ENCODE peak calls at places on chromosome 2, in eight cellular contexts. O is tibial nerve; J is HCT116; B is CD8-positive, alpha-beta memory T cell; Z is ascending aorta; I is A549; T is left ventricle myocardium inferior; R is GM23248. Q is an unnamed sample.
A peak's percentile ranks its signal among the peaks of the same experiment; 100 is the strongest.

GRCh38 chr2:105454801-105455485 is 56.1 kb upstream of the FHL2 start:
- DNase-seq in I (peak; percentile 50), R (peak; percentile 90), O (peak; percentile 26), Z (no peak), J (peak; percentile 69), T (no peak), B (no peak), Q (no peak)

GRCh38 chr2:239706407-239706806 is 305.6 kb upstream of the HDAC4 start:
- DNase-seq in J (no peak), B (no peak), Z (peak; percentile 60), R (no peak), I (no peak), T (no peak), O (no peak), Q (no peak)

GRCh38 chr2:110818767-110819481 is 86.6 kb downstream of the ACOXL start:
- DNase-seq in Z (no peak), T (no peak), I (no peak), O (no peak), R (no peak), B (no peak), J (no peak), Q (no peak)

GRCh38 chr2:184875212-184875611 is 276.9 kb downstream of the ZNF804A start:
- DNase-seq in R (no peak), T (no peak), J (no peak), O (no peak), B (no peak), I (no peak), Z (no peak), Q (no peak)

GRCh38 chr2:174336403-174337336 is 1.9 kb downstream of the SP9 start:
- DNase-seq in J (peak; percentile 48), B (peak; percentile 47), I (no peak), O (no peak), R (no peak), Z (no peak), T (no peak), Q (peak; percentile 51)

GRCh38 chr2:69667805-69668382 is 24.4 kb upstream of the AAK1 start:
- DNase-seq in I (no peak), B (no peak), O (no peak), R (peak; percentile 14), J (no peak), T (no peak), Z (no peak), Q (no peak)

GRCh38 chr2:27308359-27308875 is at the start of gene UCN:
- DNase-seq in O (no peak), J (no peak), B (no peak), R (peak; percentile 72), Z (peak; percentile 66), I (no peak), T (no peak), Q (peak; percentile 28)

GRCh38 chr2:70947556-70948184 is 12.0 kb downstream of the ATP6V1B1 start:
- DNase-seq in J (peak; percentile 23), T (no peak), I (no peak), B (no peak), Z (peak; percentile 54), O (no peak), R (peak; percentile 73), Q (no peak)

GRCh38 chr2:120036145-120036544 is 23.3 kb downstream of the EPB41L5 start:
- DNase-seq in J (no peak), T (no peak), R (no peak), O (no peak), B (no peak), Z (no peak), I (no peak), Q (peak; percentile 69)

GRCh38 chr2:96523659-96524481 is 12.7 kb upstream of the ARID5A start:
- DNase-seq in J (no peak), O (no peak), Z (no peak), I (no peak), R (peak; percentile 83), T (no peak), B (no peak), Q (no peak)

GRCh38 chr2:120821446-120822160 is 85.9 kb downstream of the GLI2 start:
- DNase-seq in R (no peak), B (no peak), Z (no peak), O (no peak), T (no peak), I (no peak), J (no peak), Q (no peak)

GRCh38 chr2:10951558-10952414 is 40.1 kb downstream of the KCNF1 start:
- DNase-seq in Z (no peak), J (no peak), R (no peak), O (no peak), I (no peak), T (no peak), B (no peak), Q (no peak)

GRCh38 chr2:171434671-171434980 is 600 bp downstream of the DCAF17 start:
- DNase-seq in J (no peak), B (no peak), T (no peak), O (peak; percentile 45), I (peak; percentile 62), R (no peak), Z (no peak), Q (peak; percentile 28)

GRCh38 chr2:240502059-240502429 is 55.7 kb downstream of the ANKMY1 start:
- DNase-seq in R (no peak), J (no peak), T (no peak), Z (no peak), O (no peak), B (no peak), I (no peak), Q (no peak)

GRCh38 chr2:144152817-144153271 is 367.1 kb downstream of the ZEB2 start:
- DNase-seq in Z (no peak), R (peak; percentile 66), T (no peak), O (no peak), I (no peak), B (no peak), J (no peak), Q (no peak)

GRCh38 chr2:6789559-6790138 is 76.1 kb downstream of the CMPK2 start:
- DNase-seq in O (no peak), R (no peak), I (no peak), B (no peak), T (no peak), J (no peak), Z (no peak), Q (no peak)

GRCh38 chr2:156332452-156333273 is at the start of gene NR4A2:
- DNase-seq in O (peak; percentile 89), J (peak; percentile 96), Z (peak; percentile 97), I (peak; percentile 80), B (peak; percentile 93), T (peak; percentile 88), R (peak; percentile 97), Q (peak; percentile 89)

GRCh38 chr2:136651611-136652010 is 113.7 kb upstream of the THSD7B start:
- DNase-seq in T (no peak), R (no peak), J (no peak), I (no peak), O (no peak), Z (no peak), B (no peak), Q (no peak)

GRCh38 chr2:69514836-69515235 is 77.6 kb upstream of the NFU1 start:
- DNase-seq in R (no peak), Z (no peak), I (no peak), T (no peak), B (no peak), O (no peak), J (no peak), Q (no peak)

DNA sequence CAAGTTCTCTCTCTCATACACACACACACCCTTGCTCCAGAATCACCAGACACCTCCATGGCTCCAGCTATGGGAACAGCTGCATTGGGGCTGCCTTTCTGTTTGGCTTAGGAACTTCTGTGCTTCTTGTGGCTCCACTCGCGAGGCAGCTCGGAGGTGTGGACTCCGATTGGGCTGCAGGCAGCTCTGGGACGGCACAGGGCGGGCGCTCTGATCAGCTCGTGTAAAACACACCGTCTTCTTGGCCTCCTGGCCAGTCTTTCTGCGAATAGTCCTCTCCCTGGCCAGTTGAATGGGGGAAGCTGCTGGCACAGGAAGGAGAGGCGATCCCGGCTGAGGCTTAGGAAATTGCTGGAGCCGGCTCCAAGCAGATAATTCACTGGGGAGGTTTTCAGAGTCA is 22.4 kb downstream of the FOSL2 start:
- DNase-seq in J (no peak), O (no peak), B (no peak), T (no peak), I (no peak), R (no peak), Z (no peak), Q (no peak)
- H3K4me1 ChIP-seq in J (peaks cover under 1% of the 10 kb centered on the region), O (no peaks in the 10 kb centered on the region), B (peaks cover 22% of the 10 kb centered on the region), T (peaks cover 42% of the 10 kb centered on the region), I (peaks cover 38% of the 10 kb centered on the region), R (no peaks in the 10 kb centered on the region), Z (peaks cover 29% of the 10 kb centered on the region), Q (no peaks in the 10 kb centered on the region)

GRCh38 chr2:11975373-11975772 is 228.9 kb downstream of the LPIN1 start:
- DNase-seq in T (no peak), Z (no peak), J (no peak), B (no peak), R (no peak), I (no peak), O (no peak), Q (no peak)
- H3K9me3 ChIP-seq in T (peaks cover 59% of the 10 kb centered on the region), Z (peaks cover 19% of the 10 kb centered on the region), J (no peaks in the 10 kb centered on the region), B (peaks cover 14% of the 10 kb centered on the region), R (no peaks in the 10 kb centered on the region), I (peaks cover 12% of the 10 kb centered on the region), O (no peaks in the 10 kb centered on the region), Q (no peaks in the 10 kb centered on the region)

GRCh38 chr2:109132626-109133025 is 3.6 kb downstream of the SH3RF3 start:
- DNase-seq in Z (no peak), R (no peak), T (no peak), I (no peak), B (no peak), O (no peak), J (no peak), Q (no peak)
- H3K4me1 ChIP-seq in Z (peaks cover 33% of the 10 kb centered on the region), R (peaks cover 16% of the 10 kb centered on the region), T (peaks cover 54% of the 10 kb centered on the region), I (no peaks in the 10 kb centered on the region), B (peaks cover 8% of the 10 kb centered on the region), O (no peaks in the 10 kb centered on the region), J (no peaks in the 10 kb centered on the region), Q (no peaks in the 10 kb centered on the region)

GRCh38 chr2:124973396-124973795 is 948.3 kb downstream of the CNTNAP5 start:
- DNase-seq in I (no peak), R (no peak), B (no peak), T (no peak), J (no peak), Z (no peak), O (no peak), Q (no peak)
- H3K9me3 ChIP-seq in I (no peaks in the 10 kb centered on the region), R (no peaks in the 10 kb centered on the region), B (no peaks in the 10 kb centered on the region), T (no peaks in the 10 kb centered on the region), J (peaks cover 20% of the 10 kb centered on the region), Z (no peaks in the 10 kb centered on the region), O (no peaks in the 10 kb centered on the region), Q (no peaks in the 10 kb centered on the region)

GRCh38 chr2:124559236-124559635 is 534.1 kb downstream of the CNTNAP5 start:
- DNase-seq in O (no peak), T (no peak), I (no peak), R (no peak), J (no peak), B (no peak), Z (no peak), Q (no peak)

GRCh38 chr2:124561486-124561885 is 536.4 kb downstream of the CNTNAP5 start:
- DNase-seq in O (no peak), B (no peak), I (no peak), R (no peak), J (no peak), T (no peak), Z (no peak), Q (no peak)

GRCh38 chr2:124558277-124558676 is 533.2 kb downstream of the CNTNAP5 start:
- DNase-seq in O (no peak), R (no peak), I (no peak), B (no peak), T (no peak), J (no peak), Z (no peak), Q (no peak)

GRCh38 chr2:124563415-124563814 is 538.3 kb downstream of the CNTNAP5 start:
- DNase-seq in J (no peak), O (no peak), Z (no peak), R (no peak), B (no peak), T (no peak), I (no peak), Q (no peak)

GRCh38 chr2:124560592-124561112 is 535.6 kb downstream of the CNTNAP5 start:
- DNase-seq in O (no peak), T (no peak), J (no peak), Z (no peak), B (no peak), R (no peak), I (no peak), Q (no peak)
- H3K4me1 ChIP-seq in O (no peaks in the 10 kb centered on the region), T (no peaks in the 10 kb centered on the region), J (no peaks in the 10 kb centered on the region), Z (no peaks in the 10 kb centered on the region), B (no peaks in the 10 kb centered on the region), R (no peaks in the 10 kb centered on the region), I (no peaks in the 10 kb centered on the region), Q (no peaks in the 10 kb centered on the region)

Q was measured in HAP-1.